ENCODE peak calls at places on chromosomes 11 and 22, in seven cellular contexts. C, S, P, O, D, J and X are unnamed samples.

GRCh38 chr11:65426839-65427690 is 4.5 kb downstream of the NEAT1 start:
- DNase-seq in C (no peak), S (no peak), P (no peak), O (peak; percentile 65), D (peak; percentile 56), J (peak; percentile 75), X (no peak)

GRCh38 chr11:12284321-12285050 is 92.9 kb upstream of the PARVA start:
- DNase-seq in C (no peak), S (no peak), P (no peak), O (peak; percentile 57), D (no peak), J (peak; percentile 24), X (no peak)

GRCh38 chr22:42399315-42400271 is 32.6 kb downstream of the NFAM1 start:
- DNase-seq in C (no peak), S (no peak), P (peak; percentile 52), O (no peak), D (peak; percentile 90), J (peak; percentile 30), X (peak; percentile 30)

GRCh38 chr11:68591719-68592118 is 92.6 kb upstream of the GAL start:
- DNase-seq in C (no peak), S (no peak), P (no peak), O (no peak), D (no peak), J (no peak), X (no peak)

GRCh38 chr11:67674442-67674871 is at the start of gene ALDH3B2:
- DNase-seq in C (no peak), S (no peak), P (no peak), O (no peak), D (peak; percentile 80), J (peak; percentile 88), X (no peak)

GRCh38 chr11:108601150-108601549 is 7.6 kb upstream of the EXPH5 start:
- DNase-seq in C (no peak), S (no peak), P (no peak), O (no peak), D (no peak), J (no peak), X (no peak)

GRCh38 chr11:75293903-75294302 is 53.3 kb downstream of the TPBGL start:
- DNase-seq in C (no peak), S (no peak), P (peak; percentile 62), O (no peak), D (no peak), J (no peak), X (no peak)

GRCh38 chr11:32426819-32427615 is 8.3 kb downstream of the WT1 start:
- DNase-seq in C (no peak), S (no peak), P (peak; percentile 72), O (no peak), D (peak; percentile 68), J (no peak), X (no peak)

GRCh38 chr22:36413022-36413770 is 25.4 kb upstream of the MYH9 start:
- DNase-seq in C (no peak), S (no peak), P (no peak), O (no peak), D (no peak), J (no peak), X (no peak)

GRCh38 chr11:128342511-128343133 is 244.7 kb downstream of the ETS1 start:
- DNase-seq in C (no peak), S (no peak), P (no peak), O (peak; percentile 66), D (no peak), J (no peak), X (no peak)

GRCh38 chr11:121229495-121229894 is 63.1 kb upstream of the SC5D start:
- DNase-seq in C (no peak), S (no peak), P (no peak), O (no peak), D (no peak), J (no peak), X (no peak)

GRCh38 chr11:65310756-65311155 is 3.9 kb upstream of the CDC42EP2 start:
- DNase-seq in C (no peak), S (no peak), P (no peak), O (no peak), D (no peak), J (no peak), X (no peak)

GRCh38 chr11:43934359-43935130 is 7.9 kb upstream of the C11orf96 start:
- DNase-seq in C (no peak), S (no peak), P (no peak), O (no peak), D (no peak), J (no peak), X (no peak)

GRCh38 chr11:96335389-96335788 is 7.6 kb downstream of the MAML2 start:
- DNase-seq in C (no peak), S (no peak), P (no peak), O (no peak), D (no peak), J (no peak), X (no peak)

GRCh38 chr11:101442171-101442570 is 141.6 kb downstream of the TRPC6 start:
- DNase-seq in C (no peak), S (no peak), P (no peak), O (no peak), D (no peak), J (no peak), X (no peak)

GRCh38 chr11:120199613-120200012 is 11.2 kb upstream of the OAF start:
- DNase-seq in C (no peak), S (no peak), P (no peak), O (no peak), D (no peak), J (no peak), X (no peak)

GRCh38 chr11:69468911-69469885 is 12.3 kb upstream of the LINC01488 start:
- DNase-seq in C (no peak), S (no peak), P (no peak), O (no peak), D (peak; percentile 47), J (no peak), X (no peak)

GRCh38 chr11:69691449-69691848 is 12.4 kb downstream of the FGF19 start:
- DNase-seq in C (no peak), S (no peak), P (no peak), O (no peak), D (no peak), J (no peak), X (no peak)

GRCh38 chr11:35602160-35602793 is 16.0 kb upstream of the FJX1 start:
- DNase-seq in C (no peak), S (no peak), P (no peak), O (no peak), D (no peak), J (no peak), X (no peak)

GRCh38 chr11:13494051-13494450 is 1.7 kb downstream of the PTH start:
- DNase-seq in C (no peak), S (no peak), P (no peak), O (no peak), D (no peak), J (no peak), X (no peak)

GRCh38 chr22:29661355-29661754 is 57.9 kb downstream of the NF2 start:
- DNase-seq in C (no peak), S (no peak), P (no peak), O (no peak), D (no peak), J (no peak), X (no peak)

GRCh38 chr11:316891-317291 is 3.1 kb downstream of the IFITM1 start:
- DNase-seq in C (no peak), S (no peak), P (no peak), O (no peak), D (no peak), J (no peak), X (no peak)

GRCh38 chr11:315051-315481 is 1.2 kb downstream of the IFITM1 start:
- DNase-seq in C (no peak), S (no peak), P (no peak), O (no peak), D (peak; percentile 54), J (no peak), X (no peak)

GRCh38 chr11:315516-315994 is 1.7 kb downstream of the IFITM1 start:
- DNase-seq in C (no peak), S (no peak), P (no peak), O (no peak), D (peak; percentile 77), J (no peak), X (no peak)

GRCh38 chr11:313787-314547 is at the start of gene IFITM1:
- DNase-seq in C (no peak), S (no peak), P (no peak), O (no peak), D (peak; percentile 72), J (no peak), X (no peak)

DNA sequence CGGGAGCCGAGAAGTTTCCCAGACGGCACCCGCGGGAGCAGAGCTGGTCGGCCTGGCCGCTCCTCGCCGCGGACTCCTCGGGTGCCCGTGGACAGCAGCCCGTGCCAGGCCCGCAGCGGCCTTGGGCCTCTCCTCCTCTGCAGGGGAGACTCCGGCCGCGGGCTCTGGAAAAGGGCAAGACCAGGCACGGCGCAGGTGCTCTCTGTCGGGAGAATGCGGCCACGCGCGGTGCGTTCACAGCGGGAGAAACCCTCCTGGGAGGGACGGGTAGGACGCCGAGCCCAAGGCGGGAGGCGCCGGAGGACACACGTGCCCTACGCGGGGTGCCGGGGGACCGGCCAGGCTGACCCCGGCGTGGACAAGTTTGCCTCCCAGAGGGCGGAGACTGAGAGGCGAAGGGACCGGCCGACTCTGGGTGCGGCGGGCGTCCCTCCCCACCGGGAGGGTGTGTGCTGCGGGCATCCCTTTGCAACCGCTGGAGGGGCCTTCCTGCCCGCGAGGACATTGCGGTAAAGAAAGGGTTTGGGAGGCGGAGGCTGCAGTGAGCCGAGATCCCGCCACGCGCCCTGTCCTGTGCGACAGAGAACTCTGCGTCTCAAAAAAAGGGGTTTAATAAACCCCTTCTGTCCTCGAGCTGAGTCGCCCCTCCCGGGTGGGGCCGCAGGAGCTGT is 2.3 kb downstream of the IFITM1 start:
- DNase-seq in C (no peak), S (no peak), P (peak; percentile 46), O (no peak), D (peak; percentile 88), J (no peak), X (no peak)
- H3K27ac ChIP-seq in C (peak overlapping the region; percentile 44), S (peak overlapping the region; percentile 88), P (peak overlapping the region; percentile 87), O (peak overlapping the region; percentile 88), D (peak overlapping the region; percentile 81), J (peak overlapping the region; percentile 6), X (no peak overlapping the region)

GRCh38 chr22:17472886-17473285 is 90.4 kb upstream of the SLC25A18 start:
- DNase-seq in C (no peak), S (no peak), P (no peak), O (no peak), D (no peak), J (no peak), X (no peak)
- H3K27ac ChIP-seq in C (peak overlapping the region; percentile 3), S (no peak overlapping the region), P (no peak overlapping the region), O (no peak overlapping the region), D (no peak overlapping the region), J (no peak overlapping the region), X (no peak overlapping the region)

GRCh38 chr11:117824571-117825537 is at the start of gene FXYD2:
- DNase-seq in C (no peak), S (no peak), P (no peak), O (peak; percentile 79), D (peak; percentile 92), J (peak; percentile 27), X (no peak)
- H3K27ac ChIP-seq in C (no peak within 1 kb of the TSS), S (peak within 1 kb of the TSS; percentile 22), P (no peak within 1 kb of the TSS), O (peak within 1 kb of the TSS; percentile 78), D (peak within 1 kb of the TSS; percentile 98), J (peak within 1 kb of the TSS; percentile 48), X (no peak within 1 kb of the TSS)

DNA sequence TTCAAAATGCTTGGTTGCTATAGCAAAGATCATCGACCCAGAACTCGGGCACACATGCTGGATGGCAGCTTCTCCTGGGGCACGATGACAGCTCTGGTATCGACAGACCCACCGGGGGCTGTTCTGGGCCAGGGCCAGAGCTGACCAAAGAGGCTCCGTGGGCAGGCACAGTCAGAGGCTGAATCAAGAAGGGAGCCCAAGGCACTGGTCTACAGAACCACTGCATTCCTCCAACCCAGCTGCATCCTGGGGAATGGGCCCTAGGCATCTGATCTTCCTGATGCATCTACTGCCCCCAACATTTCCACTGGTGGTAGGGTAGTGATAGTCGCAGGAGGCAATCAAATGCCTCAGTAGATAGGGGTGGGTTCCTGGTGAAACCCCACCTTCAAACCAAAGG is 470.3 kb downstream of the TBC1D22A start:
- DNase-seq in C (no peak), S (no peak), P (no peak), O (no peak), D (no peak), J (no peak), X (no peak)
- H3K27ac ChIP-seq in C (no peak overlapping the region), S (no peak overlapping the region), P (no peak overlapping the region), O (no peak overlapping the region), D (no peak overlapping the region), J (no peak overlapping the region), X (no peak overlapping the region)